ENCODE peak calls at places on chromosomes 5 and 9, in nine cellular contexts. One of them, this sample, is unnamed.

GRCh38 chr9:98462310-98462709 is 206.9 kb upstream of the TBC1D2 start:
- DNase-seq in lung: no peak
- DNase-seq in RWPE1: no peak
- DNase-seq in gastrocnemius medialis: no peak
- DNase-seq in heart right ventricle: no peak
- DNase-seq in CD8-positive, alpha-beta T cell: no peak
- DNase-seq in neuronal stem cell: no peak
- DNase-seq in pancreas: no peak
- DNase-seq in heart left ventricle: no peak
- DNase-seq in this sample: no peak

GRCh38 chr9:91844170-91844569 is 105.9 kb downstream of the ROR2 start:
- DNase-seq in heart right ventricle: peak
- DNase-seq in CD8-positive, alpha-beta T cell: no peak
- DNase-seq in gastrocnemius medialis: no peak
- DNase-seq in pancreas: no peak
- DNase-seq in neuronal stem cell: no peak
- DNase-seq in heart left ventricle: no peak
- DNase-seq in lung: no peak
- DNase-seq in RWPE1: no peak
- DNase-seq in this sample: no peak

GRCh38 chr5:67989457-67989856 is 226.1 kb upstream of the PIK3R1 start:
- DNase-seq in pancreas: no peak
- DNase-seq in CD8-positive, alpha-beta T cell: no peak
- DNase-seq in RWPE1: no peak
- DNase-seq in gastrocnemius medialis: peak
- DNase-seq in heart left ventricle: no peak
- DNase-seq in neuronal stem cell: no peak
- DNase-seq in heart right ventricle: no peak
- DNase-seq in lung: no peak
- DNase-seq in this sample: no peak

GRCh38 chr5:179317411-179318192 is 27.7 kb downstream of the ADAMTS2 start:
- DNase-seq in heart left ventricle: peak
- DNase-seq in pancreas: no peak
- DNase-seq in neuronal stem cell: no peak
- DNase-seq in RWPE1: no peak
- DNase-seq in gastrocnemius medialis: peak
- DNase-seq in lung: no peak
- DNase-seq in CD8-positive, alpha-beta T cell: no peak
- DNase-seq in heart right ventricle: peak
- DNase-seq in this sample: no peak

GRCh38 chr5:644971-645370 is 32.8 kb downstream of the CEP72 start:
- DNase-seq in heart left ventricle: no peak
- DNase-seq in gastrocnemius medialis: no peak
- DNase-seq in pancreas: no peak
- DNase-seq in neuronal stem cell: no peak
- DNase-seq in CD8-positive, alpha-beta T cell: no peak
- DNase-seq in RWPE1: no peak
- DNase-seq in lung: no peak
- DNase-seq in heart right ventricle: no peak
- DNase-seq in this sample: no peak

GRCh38 chr5:41863871-41864486 is 6.2 kb downstream of the OXCT1 start:
- DNase-seq in heart left ventricle: no peak
- DNase-seq in lung: no peak
- DNase-seq in gastrocnemius medialis: no peak
- DNase-seq in neuronal stem cell: no peak
- DNase-seq in RWPE1: no peak
- DNase-seq in pancreas: no peak
- DNase-seq in CD8-positive, alpha-beta T cell: no peak
- DNase-seq in heart right ventricle: no peak
- DNase-seq in this sample: no peak

GRCh38 chr5:177547736-177548135 is 6.6 kb downstream of the FAM193B start:
- DNase-seq in heart left ventricle: no peak
- DNase-seq in pancreas: no peak
- DNase-seq in CD8-positive, alpha-beta T cell: no peak
- DNase-seq in heart right ventricle: no peak
- DNase-seq in RWPE1: no peak
- DNase-seq in neuronal stem cell: no peak
- DNase-seq in gastrocnemius medialis: no peak
- DNase-seq in lung: no peak
- DNase-seq in this sample: no peak

GRCh38 chr9:124716795-124717194 is 54.3 kb downstream of the NR6A1 start:
- DNase-seq in CD8-positive, alpha-beta T cell: no peak
- DNase-seq in lung: no peak
- DNase-seq in gastrocnemius medialis: no peak
- DNase-seq in heart left ventricle: no peak
- DNase-seq in RWPE1: peak
- DNase-seq in neuronal stem cell: no peak
- DNase-seq in pancreas: no peak
- DNase-seq in heart right ventricle: no peak
- DNase-seq in this sample: no peak

GRCh38 chr5:172849636-172850453 is 15.8 kb downstream of the ERGIC1 start:
- DNase-seq in gastrocnemius medialis: no peak
- DNase-seq in pancreas: no peak
- DNase-seq in lung: no peak
- DNase-seq in CD8-positive, alpha-beta T cell: no peak
- DNase-seq in heart right ventricle: no peak
- DNase-seq in neuronal stem cell: no peak
- DNase-seq in RWPE1: peak
- DNase-seq in heart left ventricle: no peak
- DNase-seq in this sample: no peak

GRCh38 chr5:74673011-74673790 is 11.8 kb upstream of the HEXB start:
- DNase-seq in heart right ventricle: no peak
- DNase-seq in pancreas: no peak
- DNase-seq in CD8-positive, alpha-beta T cell: no peak
- DNase-seq in gastrocnemius medialis: no peak
- DNase-seq in lung: no peak
- DNase-seq in heart left ventricle: no peak
- DNase-seq in neuronal stem cell: no peak
- DNase-seq in RWPE1: peak
- DNase-seq in this sample: peak

GRCh38 chr5:109907189-109907588 is 217.5 kb downstream of the MAN2A1 start:
- DNase-seq in heart left ventricle: no peak
- DNase-seq in neuronal stem cell: no peak
- DNase-seq in lung: no peak
- DNase-seq in gastrocnemius medialis: no peak
- DNase-seq in pancreas: no peak
- DNase-seq in CD8-positive, alpha-beta T cell: no peak
- DNase-seq in heart right ventricle: no peak
- DNase-seq in RWPE1: no peak
- DNase-seq in this sample: no peak

GRCh38 chr9:72925126-72925810 is 27.6 kb downstream of the ALDH1A1 start:
- DNase-seq in lung: no peak
- DNase-seq in heart left ventricle: no peak
- DNase-seq in pancreas: no peak
- DNase-seq in gastrocnemius medialis: no peak
- DNase-seq in RWPE1: no peak
- DNase-seq in CD8-positive, alpha-beta T cell: no peak
- DNase-seq in neuronal stem cell: no peak
- DNase-seq in heart right ventricle: no peak
- DNase-seq in this sample: no peak

GRCh38 chr9:131432050-131432449 is 38.2 kb downstream of the PRRC2B start:
- DNase-seq in heart left ventricle: no peak
- DNase-seq in CD8-positive, alpha-beta T cell: no peak
- DNase-seq in heart right ventricle: no peak
- DNase-seq in lung: no peak
- DNase-seq in RWPE1: peak
- DNase-seq in pancreas: no peak
- DNase-seq in gastrocnemius medialis: no peak
- DNase-seq in neuronal stem cell: no peak
- DNase-seq in this sample: no peak

GRCh38 chr9:131434673-131435072 is 40.8 kb downstream of the PRRC2B start:
- DNase-seq in gastrocnemius medialis: no peak
- DNase-seq in heart right ventricle: no peak
- DNase-seq in lung: no peak
- DNase-seq in CD8-positive, alpha-beta T cell: no peak
- DNase-seq in RWPE1: no peak
- DNase-seq in heart left ventricle: no peak
- DNase-seq in neuronal stem cell: no peak
- DNase-seq in pancreas: no peak
- DNase-seq in this sample: no peak

GRCh38 chr9:131436386-131436785 is 42.5 kb downstream of the PRRC2B start:
- DNase-seq in CD8-positive, alpha-beta T cell: no peak
- DNase-seq in heart left ventricle: peak
- DNase-seq in RWPE1: no peak
- DNase-seq in lung: no peak
- DNase-seq in heart right ventricle: peak
- DNase-seq in gastrocnemius medialis: no peak
- DNase-seq in neuronal stem cell: no peak
- DNase-seq in pancreas: no peak
- DNase-seq in this sample: no peak

GRCh38 chr9:131432597-131433301 is 38.9 kb downstream of the PRRC2B start:
- DNase-seq in RWPE1: no peak
- DNase-seq in pancreas: no peak
- DNase-seq in heart right ventricle: no peak
- DNase-seq in neuronal stem cell: no peak
- DNase-seq in gastrocnemius medialis: no peak
- DNase-seq in heart left ventricle: no peak
- DNase-seq in CD8-positive, alpha-beta T cell: no peak
- DNase-seq in lung: no peak
- DNase-seq in this sample: no peak

GRCh38 chr9:131433302-131433854 is 39.5 kb downstream of the PRRC2B start:
- DNase-seq in RWPE1: no peak
- DNase-seq in heart left ventricle: no peak
- DNase-seq in heart right ventricle: no peak
- DNase-seq in gastrocnemius medialis: no peak
- DNase-seq in neuronal stem cell: no peak
- DNase-seq in CD8-positive, alpha-beta T cell: no peak
- DNase-seq in pancreas: no peak
- DNase-seq in lung: no peak
- DNase-seq in this sample: no peak
- H3K27ac ChIP-seq in RWPE1: peak
- H3K27ac ChIP-seq in heart left ventricle: no peak
- H3K27ac ChIP-seq in heart right ventricle: no peak
- H3K27ac ChIP-seq in gastrocnemius medialis: no peak
- H3K27ac ChIP-seq in neuronal stem cell: peak
- H3K27ac ChIP-seq in CD8-positive, alpha-beta T cell: no peak
- H3K27ac ChIP-seq in pancreas: no peak
- H3K27ac ChIP-seq in lung: no peak
- H3K27ac ChIP-seq in this sample: no peak

GRCh38 chr9:121363586-121363961 is 6.5 kb downstream of the STOM start:
- DNase-seq in heart right ventricle: no peak
- DNase-seq in RWPE1: no peak
- DNase-seq in gastrocnemius medialis: no peak
- DNase-seq in heart left ventricle: no peak
- DNase-seq in pancreas: no peak
- DNase-seq in lung: no peak
- DNase-seq in CD8-positive, alpha-beta T cell: no peak
- DNase-seq in neuronal stem cell: no peak
- DNase-seq in this sample: no peak
- H3K27ac ChIP-seq in heart right ventricle: peak
- H3K27ac ChIP-seq in RWPE1: no peak
- H3K27ac ChIP-seq in gastrocnemius medialis: peak
- H3K27ac ChIP-seq in heart left ventricle: peak
- H3K27ac ChIP-seq in pancreas: no peak
- H3K27ac ChIP-seq in lung: no peak
- H3K27ac ChIP-seq in CD8-positive, alpha-beta T cell: no peak
- H3K27ac ChIP-seq in neuronal stem cell: no peak
- H3K27ac ChIP-seq in this sample: peak

DNA sequence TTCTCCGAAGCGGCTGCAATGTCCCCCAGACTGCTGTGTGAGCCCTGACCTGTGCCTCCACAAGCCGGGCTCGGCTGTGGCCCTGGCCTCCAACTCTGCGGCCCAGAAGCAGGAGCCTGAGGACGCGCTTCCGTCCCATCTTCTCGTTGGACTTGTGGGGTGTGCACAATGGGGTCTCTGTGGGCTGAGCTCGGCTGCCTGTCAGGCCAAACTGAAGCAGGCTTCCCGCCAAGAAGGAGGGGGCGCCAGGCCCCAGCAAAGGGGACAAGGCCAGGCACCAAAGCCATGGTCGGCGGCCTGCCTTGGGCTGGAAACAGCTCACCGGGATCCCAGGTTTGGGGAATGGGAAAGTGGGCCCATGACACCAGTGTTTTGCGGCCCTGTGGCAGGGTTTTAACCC is 4.1 kb downstream of the NOTCH1 start:
- DNase-seq in gastrocnemius medialis: no peak
- DNase-seq in CD8-positive, alpha-beta T cell: no peak
- DNase-seq in pancreas: no peak
- DNase-seq in RWPE1: no peak
- DNase-seq in heart right ventricle: no peak
- DNase-seq in neuronal stem cell: no peak
- DNase-seq in lung: no peak
- DNase-seq in heart left ventricle: no peak
- DNase-seq in this sample: no peak
- H3K27ac ChIP-seq in gastrocnemius medialis: peak
- H3K27ac ChIP-seq in CD8-positive, alpha-beta T cell: no peak
- H3K27ac ChIP-seq in pancreas: no peak
- H3K27ac ChIP-seq in RWPE1: peak
- H3K27ac ChIP-seq in heart right ventricle: peak
- H3K27ac ChIP-seq in neuronal stem cell: peak
- H3K27ac ChIP-seq in lung: peak
- H3K27ac ChIP-seq in heart left ventricle: peak
- H3K27ac ChIP-seq in this sample: peak

GRCh38 chr5:149682532-149683076 is 47.5 kb upstream of the PPARGC1B start:
- DNase-seq in heart right ventricle: no peak
- DNase-seq in heart left ventricle: no peak
- DNase-seq in gastrocnemius medialis: no peak
- DNase-seq in neuronal stem cell: no peak
- DNase-seq in pancreas: no peak
- DNase-seq in RWPE1: no peak
- DNase-seq in CD8-positive, alpha-beta T cell: no peak
- DNase-seq in lung: no peak
- DNase-seq in this sample: no peak

GRCh38 chr5:149681922-149682321 is 48.2 kb upstream of the PPARGC1B start:
- DNase-seq in neuronal stem cell: no peak
- DNase-seq in heart left ventricle: no peak
- DNase-seq in lung: no peak
- DNase-seq in pancreas: no peak
- DNase-seq in CD8-positive, alpha-beta T cell: no peak
- DNase-seq in RWPE1: no peak
- DNase-seq in gastrocnemius medialis: no peak
- DNase-seq in heart right ventricle: no peak
- DNase-seq in this sample: no peak

GRCh38 chr5:149680810-149681221 is 49.3 kb upstream of the PPARGC1B start:
- DNase-seq in RWPE1: no peak
- DNase-seq in neuronal stem cell: no peak
- DNase-seq in pancreas: no peak
- DNase-seq in gastrocnemius medialis: peak
- DNase-seq in heart right ventricle: peak
- DNase-seq in CD8-positive, alpha-beta T cell: no peak
- DNase-seq in heart left ventricle: peak
- DNase-seq in lung: peak
- DNase-seq in this sample: no peak

GRCh38 chr5:149679876-149680809 is 50.0 kb upstream of the PPARGC1B start:
- DNase-seq in neuronal stem cell: no peak
- DNase-seq in heart left ventricle: no peak
- DNase-seq in RWPE1: no peak
- DNase-seq in CD8-positive, alpha-beta T cell: no peak
- DNase-seq in lung: no peak
- DNase-seq in pancreas: no peak
- DNase-seq in gastrocnemius medialis: peak
- DNase-seq in heart right ventricle: peak
- DNase-seq in this sample: no peak

DNA sequence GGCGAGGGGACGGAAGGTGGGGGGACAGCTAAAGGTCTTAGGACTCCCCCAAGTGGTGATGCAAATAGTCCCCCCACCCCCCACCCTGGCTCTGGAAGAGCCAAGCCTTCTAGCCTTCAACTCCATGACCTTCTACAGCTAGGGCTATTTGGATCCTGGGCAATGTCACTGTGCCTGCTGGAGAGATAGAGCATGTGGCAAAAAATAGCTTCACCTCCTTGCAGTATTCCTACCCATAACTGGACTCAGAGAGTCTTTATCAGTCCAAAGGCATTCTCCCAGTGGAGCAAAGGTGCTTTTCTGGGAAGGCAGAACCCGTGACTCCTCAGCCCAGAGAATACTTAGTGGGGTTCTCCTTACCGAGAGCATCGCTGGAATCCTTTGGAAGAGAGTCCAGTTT is 48.9 kb upstream of the PPARGC1B start:
- DNase-seq in pancreas: no peak
- DNase-seq in heart right ventricle: no peak
- DNase-seq in RWPE1: no peak
- DNase-seq in CD8-positive, alpha-beta T cell: no peak
- DNase-seq in lung: no peak
- DNase-seq in gastrocnemius medialis: no peak
- DNase-seq in neuronal stem cell: no peak
- DNase-seq in heart left ventricle: no peak
- DNase-seq in this sample: no peak
- H3K27ac ChIP-seq in pancreas: no peak
- H3K27ac ChIP-seq in heart right ventricle: peak
- H3K27ac ChIP-seq in RWPE1: no peak
- H3K27ac ChIP-seq in CD8-positive, alpha-beta T cell: no peak
- H3K27ac ChIP-seq in lung: no peak
- H3K27ac ChIP-seq in gastrocnemius medialis: peak
- H3K27ac ChIP-seq in neuronal stem cell: no peak
- H3K27ac ChIP-seq in heart left ventricle: peak
- H3K27ac ChIP-seq in this sample: no peak